ENCODE peak calls at places on chromosomes 5 and 9, in seven cellular contexts. B is activated T-cell treated with anti-CD3 and anti-CD28 coated beads, Interleukin-2, amount 50 U/mL, for 72 hours; K is C1 segment of cervical spinal cord; C is fibroblast of lung; E is kidney epithelial cell; Z is hepatocyte; M is lower leg skin. R is an unnamed sample.

GRCh38 chr5:116573279-116573616 is 1.4 kb downstream of the SEMA6A start:
- DNase-seq in E (no peak), B (peak), K (peak), Z (peak), C (no peak), M (peak), R (peak)

GRCh38 chr9:94139672-94140417 is 55.6 kb downstream of the PTPDC1 start:
- DNase-seq in Z (peak), B (no peak), M (peak), C (peak), E (peak), K (no peak), R (no peak)

GRCh38 chr9:107881625-107882300 is 392.2 kb upstream of the KLF4 start:
- DNase-seq in E (no peak), B (no peak), Z (no peak), M (no peak), K (no peak), C (no peak), R (no peak)

GRCh38 chr5:42715791-42716190 is 40.8 kb upstream of the CCDC152 start:
- DNase-seq in C (peak), Z (no peak), M (no peak), E (peak), B (no peak), K (no peak), R (no peak)

GRCh38 chr9:14437336-14438231 is 123.6 kb upstream of the NFIB start:
- DNase-seq in Z (peak), E (no peak), B (no peak), C (no peak), M (no peak), K (no peak), R (no peak)

GRCh38 chr5:67774796-67775195 is 440.8 kb upstream of the PIK3R1 start:
- DNase-seq in Z (no peak), K (no peak), M (no peak), B (no peak), C (no peak), E (no peak), R (no peak)

GRCh38 chr5:57175586-57175985 is 1.7 kb downstream of the GPBP1 start:
- DNase-seq in Z (peak), M (no peak), K (no peak), E (no peak), B (peak), C (no peak), R (no peak)

GRCh38 chr5:34718516-34718915 is 62.4 kb downstream of the RAI14 start:
- DNase-seq in B (no peak), E (no peak), Z (no peak), K (no peak), C (no peak), M (no peak), R (no peak)

R was measured in ELF-1.